ENCODE peak calls at places on chromosome 1, in ten cellular contexts. N is IMR-90, J is caudate nucleus, D is spleen, Z is heart left ventricle, R is Panc1, E is left ventricle myocardium inferior, C is coronary artery, T is mammary epithelial cell, U is endothelial cell of umbilical vein. X is an unnamed sample.

GRCh38 chr1:7885513-7886298 is 32.8 kb upstream of the UTS2 start:
- DNase-seq in E (no peak), T (peak; percentile 56), R (no peak), C (no peak), D (no peak), Z (no peak), N (no peak), U (no peak), J (no peak), X (no peak)

GRCh38 chr1:10688409-10688786 is 108.0 kb downstream of the CASZ1 start:
- DNase-seq in Z (no peak), R (no peak), J (no peak), U (no peak), N (no peak), E (no peak), C (no peak), D (no peak), T (no peak), X (no peak)

GRCh38 chr1:208167229-208167869 is 76.8 kb downstream of the PLXNA2 start:
- DNase-seq in C (no peak), E (no peak), N (no peak), R (no peak), J (no peak), Z (no peak), T (no peak), U (no peak), D (no peak), X (no peak)

GRCh38 chr1:184563308-184563707 is 176.5 kb downstream of the C1orf21 start:
- DNase-seq in N (peak; percentile 40), T (peak; percentile 16), J (no peak), E (no peak), C (no peak), D (no peak), R (no peak), U (peak; percentile 62), Z (no peak), X (no peak)

GRCh38 chr1:12553963-12554362 is 64.0 kb downstream of the DHRS3 start:
- DNase-seq in D (no peak), C (no peak), E (no peak), J (no peak), U (no peak), N (no peak), Z (no peak), T (no peak), R (no peak), X (no peak)

GRCh38 chr1:35561972-35562680 is 4.5 kb downstream of the NCDN start:
- DNase-seq in R (no peak), D (peak; percentile 51), C (no peak), U (no peak), T (no peak), J (no peak), N (no peak), E (no peak), Z (no peak), X (no peak)

GRCh38 chr1:172874950-172875349 is 175.8 kb downstream of the TNFSF18 start:
- DNase-seq in U (peak; percentile 33), N (peak; percentile 54), D (no peak), R (no peak), Z (no peak), E (no peak), J (no peak), C (no peak), T (peak; percentile 37), X (peak; percentile 43)

GRCh38 chr1:46622341-46622740 is 5.7 kb upstream of the MOB3C start:
- DNase-seq in U (no peak), T (peak; percentile 40), Z (no peak), D (no peak), E (no peak), C (no peak), N (peak; percentile 28), J (no peak), R (no peak), X (peak; percentile 31)

GRCh38 chr1:30129001-30129408 is 594.4 kb downstream of the MATN1 start:
- DNase-seq in R (no peak), C (no peak), N (no peak), J (no peak), E (no peak), Z (no peak), T (no peak), U (no peak), D (no peak), X (no peak)

GRCh38 chr1:109198043-109198695 is 15.5 kb upstream of the SARS1 start:
- DNase-seq in U (peak; percentile 80), D (no peak), J (no peak), R (no peak), T (peak; percentile 90), Z (peak; percentile 65), N (peak; percentile 91), E (no peak), C (peak; percentile 85), X (peak; percentile 77)

GRCh38 chr1:203744008-203744972 is 20.7 kb upstream of the LAX1 start:
- DNase-seq in T (peak; percentile 57), J (peak; percentile 30), N (peak; percentile 32), R (no peak), Z (peak; percentile 41), U (no peak), C (peak; percentile 81), E (peak; percentile 45), D (no peak), X (no peak)

DNA sequence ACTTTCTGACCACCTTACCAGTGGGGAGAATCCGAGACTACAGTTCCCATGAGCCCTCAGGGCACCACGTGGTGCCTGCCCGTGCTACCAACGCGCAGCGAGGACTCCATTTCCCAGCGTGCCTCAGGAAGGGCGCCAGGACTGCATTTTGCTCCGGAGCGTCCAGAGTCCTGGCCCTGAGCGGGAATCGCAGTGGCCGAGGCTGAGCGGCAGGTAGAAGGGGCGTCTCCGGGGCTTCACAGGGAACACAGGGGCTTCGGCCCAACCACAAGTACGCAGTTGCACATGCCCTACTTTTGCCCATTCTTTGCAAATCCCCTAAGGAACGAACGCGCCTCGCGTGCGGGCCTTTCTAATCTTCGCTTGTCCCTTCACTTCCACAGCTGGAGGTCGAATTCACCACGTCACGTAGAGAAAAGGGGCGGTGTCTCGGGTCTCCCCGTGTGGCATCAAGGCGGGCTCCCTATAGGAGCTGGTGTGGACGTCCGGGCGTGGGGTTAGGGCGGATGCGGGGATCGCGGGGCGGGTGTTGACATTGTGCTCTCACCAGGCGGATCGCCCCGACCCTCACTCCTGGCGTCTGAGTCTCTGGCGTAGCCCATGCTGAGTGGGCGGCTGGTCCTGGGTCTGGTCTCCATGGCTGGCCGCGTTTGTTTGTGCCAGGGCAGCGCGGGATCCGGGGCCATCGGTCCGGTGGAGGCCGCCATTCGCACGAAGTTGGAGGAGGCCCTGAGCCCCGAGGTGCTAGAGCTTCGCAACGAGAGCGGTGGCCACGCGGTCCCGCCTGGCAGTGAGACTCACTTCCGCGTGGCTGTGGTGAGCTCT is at the start of gene BOLA1:
- DNase-seq in D (peak; percentile 98), C (peak; percentile 94), R (peak; percentile 59), N (peak; percentile 88), E (peak; percentile 94), T (peak; percentile 85), J (peak; percentile 94), U (peak; percentile 92), Z (peak; percentile 95), X (peak; percentile 87)
- H3K27ac ChIP-seq in D (peak within 1 kb of the TSS; percentile 79), C (peak within 1 kb of the TSS; percentile 92), R (peak within 1 kb of the TSS; percentile 87), N (peak within 1 kb of the TSS; percentile 61), E (peak within 1 kb of the TSS; percentile 92), T (peak within 1 kb of the TSS; percentile 42), J (peak within 1 kb of the TSS; percentile 77), U (peak within 1 kb of the TSS; percentile 12), Z (peak within 1 kb of the TSS; percentile 91), X (peak within 1 kb of the TSS; percentile 56)

GRCh38 chr1:226870323-226871046 is at the start of gene PSEN2:
- DNase-seq in R (no peak), U (peak; percentile 51), T (peak; percentile 49), E (peak; percentile 76), C (peak; percentile 83), J (peak; percentile 54), D (peak; percentile 92), N (peak; percentile 28), Z (peak; percentile 71), X (peak; percentile 14)

GRCh38 chr1:226871047-226871365 is 590 bp downstream of the PSEN2 start:
- DNase-seq in T (no peak), U (no peak), C (no peak), Z (no peak), N (no peak), R (no peak), E (no peak), D (peak; percentile 78), J (no peak), X (no peak)

GRCh38 chr1:226873771-226874578 is 3.6 kb downstream of the PSEN2 start:
- DNase-seq in T (no peak), D (peak; percentile 50), U (no peak), R (no peak), C (no peak), E (no peak), J (no peak), N (no peak), Z (no peak), X (no peak)

GRCh38 chr1:226871636-226872327 is 1.4 kb downstream of the PSEN2 start:
- DNase-seq in U (no peak), E (no peak), R (no peak), C (no peak), T (no peak), D (peak; percentile 69), Z (no peak), N (no peak), J (no peak), X (no peak)

DNA sequence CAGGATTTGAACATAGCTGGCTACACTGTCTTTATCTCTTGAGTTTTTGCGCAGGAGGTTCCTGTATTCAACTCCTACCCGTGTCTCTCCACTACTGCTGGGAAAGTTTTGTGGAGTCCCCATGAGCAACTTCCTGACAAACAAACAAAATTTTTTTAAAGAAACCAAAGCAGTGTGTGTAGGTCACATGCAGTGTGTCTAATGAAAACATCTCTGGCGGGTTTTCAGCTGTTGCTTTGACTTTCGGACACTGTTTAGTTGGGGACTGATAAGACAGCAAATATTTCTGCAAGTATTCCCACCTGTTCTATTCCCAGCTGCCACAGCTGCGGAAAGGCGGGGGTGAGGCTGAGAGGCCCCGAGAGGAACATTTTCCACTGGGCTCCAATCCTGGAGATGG is 2.0 kb downstream of the PSEN2 start:
- DNase-seq in C (no peak), T (no peak), U (peak; percentile 83), D (no peak), R (no peak), N (peak; percentile 71), Z (no peak), J (no peak), E (no peak), X (peak; percentile 18)
- H3K27ac ChIP-seq in C (no peak overlapping the region), T (no peak overlapping the region), U (no peak overlapping the region), D (no peak overlapping the region), R (no peak overlapping the region), N (no peak overlapping the region), Z (no peak overlapping the region), J (no peak overlapping the region), E (peak overlapping the region; percentile 88), X (no peak overlapping the region)

DNA sequence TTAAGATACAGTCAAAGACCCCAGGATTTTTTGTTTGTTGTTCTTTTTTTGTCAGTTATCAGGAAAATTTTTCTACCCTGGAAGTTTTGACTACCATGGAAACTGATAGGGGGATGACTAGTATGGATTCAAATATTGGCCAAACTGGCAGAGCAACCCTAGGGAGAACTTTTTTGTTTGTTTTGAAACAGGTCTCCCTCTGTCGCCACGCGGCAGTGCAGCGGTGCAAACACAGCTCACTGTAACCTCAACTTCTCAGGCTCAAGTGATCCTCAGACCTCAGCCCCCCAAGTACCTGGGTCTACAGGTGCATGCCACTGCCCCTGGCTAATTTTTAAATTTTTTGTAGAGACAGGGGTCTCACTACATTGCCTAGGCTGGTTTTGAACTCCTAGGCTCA is 46.6 kb downstream of the TOR3A start:
- DNase-seq in C (no peak), R (no peak), J (no peak), N (no peak), E (no peak), T (no peak), U (no peak), D (no peak), Z (no peak), X (no peak)
- H3K27ac ChIP-seq in C (no peak overlapping the region), R (peak overlapping the region; percentile 74), J (no peak overlapping the region), N (peak overlapping the region; percentile 76), E (no peak overlapping the region), T (peak overlapping the region; percentile 62), U (peak overlapping the region; percentile 85), D (peak overlapping the region; percentile 76), Z (no peak overlapping the region), X (peak overlapping the region; percentile 88)

GRCh38 chr1:107964397-107965111 is 426 bp downstream of the VAV3 start:
- DNase-seq in D (peak; percentile 88), N (no peak), R (no peak), J (peak; percentile 44), U (peak; percentile 7), C (no peak), T (peak; percentile 53), Z (no peak), E (no peak), X (no peak)
- H3K27ac ChIP-seq in D (peak overlapping the region; percentile 85), N (no peak overlapping the region), R (no peak overlapping the region), J (no peak overlapping the region), U (no peak overlapping the region), C (peak overlapping the region; percentile 73), T (no peak overlapping the region), Z (peak overlapping the region; percentile 67), E (peak overlapping the region; percentile 83), X (no peak overlapping the region)